ENCODE peak calls at places on chromosomes 7 and 10, in five cellular contexts. G is lower lobe of right lung, D is RWPE1, N is tibial artery, T is mammary epithelial cell. V is an unnamed sample.

GRCh38 chr10:12839941-12840611 is 161.4 kb downstream of the CCDC3 start:
- DNase-seq in T (no peak), N (peak; percentile 57), G (no peak), D (no peak), V (no peak)

GRCh38 chr10:104380336-104380735 is 26.7 kb downstream of the CFAP58 start:
- DNase-seq in G (no peak), D (no peak), T (no peak), N (no peak), V (no peak)

GRCh38 chr10:101292194-101293006 is 61.6 kb upstream of the BTRC start:
- DNase-seq in N (no peak), T (no peak), G (no peak), D (no peak), V (no peak)

GRCh38 chr10:118595598-118596425 is at the start of gene PRLHR:
- DNase-seq in T (no peak), N (peak; percentile 63), G (no peak), D (peak; percentile 42), V (no peak)

GRCh38 chr7:99573257-99573656 is 14.8 kb downstream of the ZNF655 start:
- DNase-seq in G (no peak), D (no peak), T (no peak), N (no peak), V (no peak)

GRCh38 chr10:130775311-130775710 is 536.2 kb downstream of the TCERG1L start:
- DNase-seq in T (no peak), N (peak; percentile 17), G (no peak), D (no peak), V (peak; percentile 17)

GRCh38 chr7:20417260-20417659 is 86.6 kb downstream of the ITGB8 start:
- DNase-seq in D (no peak), T (no peak), G (peak; percentile 49), N (no peak), V (peak; percentile 52)

GRCh38 chr7:55504093-55504859 is 68.0 kb downstream of the VOPP1 start:
- DNase-seq in D (peak; percentile 25), T (peak; percentile 51), N (peak; percentile 21), G (no peak), V (no peak)

GRCh38 chr10:32981760-32982159 is 23.7 kb upstream of the ITGB1 start:
- DNase-seq in N (no peak), G (no peak), T (no peak), D (no peak), V (no peak)

GRCh38 chr7:156172638-156173037 is 360.4 kb upstream of the SHH start:
- DNase-seq in D (no peak), G (no peak), T (no peak), N (no peak), V (no peak)

GRCh38 chr10:50992356-50992866 is 81.9 kb upstream of the PRKG1 start:
- DNase-seq in G (no peak), T (no peak), D (no peak), N (peak; percentile 77), V (no peak)

GRCh38 chr10:19332304-19332703 is 283.7 kb downstream of the MALRD1 start:
- DNase-seq in T (no peak), N (no peak), D (no peak), G (no peak), V (no peak)

GRCh38 chr7:155463114-155463811 is 5.3 kb downstream of the EN2 start:
- DNase-seq in N (no peak), D (no peak), G (no peak), T (no peak), V (no peak)

GRCh38 chr7:6705959-6706665 is 635 bp downstream of the ZNF12 start:
- DNase-seq in N (no peak), D (peak; percentile 41), T (peak; percentile 30), G (peak; percentile 54), V (no peak)

GRCh38 chr7:2230882-2231281 is 1.9 kb downstream of the MAD1L1 start:
- DNase-seq in D (no peak), T (no peak), N (no peak), G (no peak), V (no peak)

GRCh38 chr7:52668435-52668834 is 367.0 kb upstream of the POM121L12 start:
- DNase-seq in G (no peak), N (no peak), D (no peak), T (no peak), V (no peak)

GRCh38 chr7:144784943-144785342 is 50.9 kb downstream of the TPK1 start:
- DNase-seq in D (no peak), G (no peak), T (no peak), N (peak; percentile 73), V (no peak)

GRCh38 chr10:28939352-28940157 is 262.2 kb downstream of the BAMBI start:
- DNase-seq in D (no peak), T (no peak), N (peak; percentile 81), G (peak; percentile 66), V (no peak)
- TF ChIP-seq CTCF in D (no peak), T (no peak), N (no peak), G (no peak), V (no peak)

DNA sequence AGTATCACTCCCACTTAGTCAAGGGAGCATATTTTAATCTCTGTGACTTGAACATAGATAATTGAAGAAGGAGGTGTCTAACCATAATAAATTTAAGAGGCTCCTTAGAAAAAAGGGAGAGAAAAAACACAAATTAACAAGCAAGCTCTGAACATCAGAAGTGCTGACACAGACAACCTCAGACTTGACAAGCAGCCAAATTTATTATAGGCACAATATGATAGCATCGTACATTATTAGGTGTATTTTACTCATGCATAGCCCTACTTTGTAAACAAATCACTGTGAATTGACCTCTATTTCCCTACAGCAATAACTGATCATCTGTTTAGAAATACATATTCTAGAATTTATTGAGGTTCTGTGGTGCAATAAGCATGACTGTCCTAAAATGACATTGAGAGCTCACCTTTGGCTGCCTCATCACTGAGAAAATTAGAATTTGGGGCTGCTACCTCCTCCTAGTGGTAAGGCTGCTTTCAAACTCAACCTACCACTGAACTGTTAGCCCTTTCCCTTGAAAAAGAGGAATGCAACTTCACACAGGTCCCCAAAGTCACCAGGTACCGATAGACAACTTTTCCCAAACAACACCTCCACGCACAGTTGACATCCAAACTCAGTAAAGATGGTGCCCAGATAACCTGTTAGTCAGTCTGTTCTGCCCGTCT is 76.0 kb upstream of the SCIN start:
- DNase-seq in D (no peak), G (no peak), N (no peak), T (no peak), V (no peak)
- TF ChIP-seq CTCF in D (no peak), G (no peak), N (no peak), T (peak; percentile 22), V (no peak)

GRCh38 chr7:131071786-131072504 is 255.7 kb upstream of the MKLN1 start:
- DNase-seq in N (no peak), D (no peak), T (peak; percentile 72), G (no peak), V (no peak)
- TF ChIP-seq CTCF in N (no peak), D (peak; percentile 68), T (peak; percentile 42), G (peak; percentile 38), V (peak; percentile 59)

DNA sequence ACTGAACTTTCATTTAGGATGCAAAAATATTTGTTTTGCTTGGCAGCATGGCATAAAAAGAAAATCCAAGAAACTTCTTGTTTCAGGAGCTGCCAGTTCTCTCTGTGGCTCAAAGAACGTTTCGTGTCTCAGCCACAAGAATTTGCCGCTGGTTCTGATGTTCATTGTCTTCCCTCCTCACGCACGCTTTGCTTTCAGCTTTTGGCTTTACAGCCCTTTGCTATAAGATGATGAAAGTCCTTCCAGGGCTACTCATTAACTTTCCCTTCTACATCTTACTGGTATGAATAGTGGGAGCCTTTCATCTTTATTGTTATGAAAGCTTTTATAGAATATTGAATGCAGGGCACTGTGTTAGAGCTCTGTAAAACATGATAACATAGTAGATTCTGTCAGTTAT is 124.7 kb downstream of the BICC1 start:
- DNase-seq in N (no peak), T (peak; percentile 62), G (no peak), D (no peak), V (no peak)
- TF ChIP-seq CTCF in N (no peak), T (no peak), G (no peak), D (no peak), V (no peak)

GRCh38 chr10:7529638-7530037 is 118.8 kb upstream of the SFMBT2 start:
- DNase-seq in D (peak; percentile 13), G (no peak), N (no peak), T (peak; percentile 17), V (no peak)
- TF ChIP-seq CTCF in D (no peak), G (peak; percentile 31), N (peak; percentile 28), T (peak; percentile 40), V (no peak)

DNA sequence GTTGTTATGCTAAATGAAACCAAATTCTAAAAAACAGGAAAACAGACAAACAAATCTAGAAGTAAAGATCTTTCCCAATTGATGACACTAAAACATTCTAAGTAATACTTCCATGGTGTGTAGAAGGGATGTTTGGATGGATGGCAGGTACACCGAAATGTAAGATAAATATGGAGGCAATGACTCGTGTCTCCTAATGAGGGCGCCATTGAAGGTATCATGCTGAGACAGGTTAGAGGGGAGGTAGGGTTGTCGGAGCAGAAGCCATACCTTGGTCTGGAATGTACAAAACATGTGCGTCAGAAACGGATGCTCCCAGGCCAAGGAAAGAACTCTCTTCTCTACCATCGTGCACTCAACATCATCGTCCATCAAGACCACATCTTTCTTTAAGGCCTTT is 101.4 kb downstream of the PRKCQ start:
- DNase-seq in G (no peak), N (no peak), T (no peak), D (no peak), V (no peak)
- TF ChIP-seq CTCF in G (no peak), N (no peak), T (peak; percentile 8), D (no peak), V (no peak)